ENCODE peak calls at places on chromosomes 4 and X, in nine cellular contexts. One of them, this sample, is unnamed.

GRCh38 chrX:15301924-15302323 is 13.5 kb downstream of the ASB11 start:
- DNase-seq in cardiac muscle cell: no peak
- DNase-seq in AG04450: no peak
- DNase-seq in kidney: no peak
- DNase-seq in hepatocyte: peak
- DNase-seq in sigmoid colon: peak
- DNase-seq in H9: no peak
- DNase-seq in A549: no peak
- DNase-seq in MM.1S: no peak
- DNase-seq in this sample: peak

GRCh38 chr4:102586644-102587021 is 85.5 kb downstream of the NFKB1 start:
- DNase-seq in cardiac muscle cell: no peak
- DNase-seq in AG04450: no peak
- DNase-seq in kidney: no peak
- DNase-seq in hepatocyte: no peak
- DNase-seq in sigmoid colon: no peak
- DNase-seq in H9: no peak
- DNase-seq in A549: no peak
- DNase-seq in MM.1S: peak
- DNase-seq in this sample: no peak

GRCh38 chr4:140426610-140427103 is 791 bp downstream of the CLGN start:
- DNase-seq in cardiac muscle cell: peak
- DNase-seq in AG04450: no peak
- DNase-seq in kidney: peak
- DNase-seq in hepatocyte: peak
- DNase-seq in sigmoid colon: no peak
- DNase-seq in H9: no peak
- DNase-seq in A549: peak
- DNase-seq in MM.1S: peak
- DNase-seq in this sample: no peak

GRCh38 chr4:54924891-54925290 is 200.5 kb downstream of the KDR start:
- DNase-seq in cardiac muscle cell: no peak
- DNase-seq in AG04450: no peak
- DNase-seq in kidney: no peak
- DNase-seq in hepatocyte: no peak
- DNase-seq in sigmoid colon: no peak
- DNase-seq in H9: no peak
- DNase-seq in A549: no peak
- DNase-seq in MM.1S: no peak
- DNase-seq in this sample: no peak

GRCh38 chrX:20454117-20454516 is 187.4 kb upstream of the RPS6KA3 start:
- DNase-seq in cardiac muscle cell: no peak
- DNase-seq in AG04450: no peak
- DNase-seq in kidney: no peak
- DNase-seq in hepatocyte: no peak
- DNase-seq in sigmoid colon: no peak
- DNase-seq in H9: no peak
- DNase-seq in A549: no peak
- DNase-seq in MM.1S: no peak
- DNase-seq in this sample: no peak

GRCh38 chr4:46254788-46255187 is 130.9 kb upstream of the GABRG1 start:
- DNase-seq in cardiac muscle cell: no peak
- DNase-seq in AG04450: no peak
- DNase-seq in kidney: no peak
- DNase-seq in hepatocyte: no peak
- DNase-seq in sigmoid colon: no peak
- DNase-seq in H9: no peak
- DNase-seq in A549: no peak
- DNase-seq in MM.1S: peak
- DNase-seq in this sample: no peak

GRCh38 chr4:98261291-98262271 is at the start of gene RAP1GDS1:
- DNase-seq in cardiac muscle cell: peak
- DNase-seq in AG04450: peak
- DNase-seq in kidney: peak
- DNase-seq in hepatocyte: peak
- DNase-seq in sigmoid colon: peak
- DNase-seq in H9: peak
- DNase-seq in A549: peak
- DNase-seq in MM.1S: peak
- DNase-seq in this sample: peak

GRCh38 chrX:37653397-37654085 is 32.0 kb upstream of the XK start:
- DNase-seq in cardiac muscle cell: no peak
- DNase-seq in AG04450: no peak
- DNase-seq in kidney: no peak
- DNase-seq in hepatocyte: no peak
- DNase-seq in sigmoid colon: no peak
- DNase-seq in H9: no peak
- DNase-seq in A549: no peak
- DNase-seq in MM.1S: no peak
- DNase-seq in this sample: no peak

GRCh38 chr4:8297691-8298485 is 28.3 kb downstream of the HTRA3 start:
- DNase-seq in cardiac muscle cell: no peak
- DNase-seq in AG04450: no peak
- DNase-seq in kidney: peak
- DNase-seq in hepatocyte: no peak
- DNase-seq in sigmoid colon: peak
- DNase-seq in H9: no peak
- DNase-seq in A549: no peak
- DNase-seq in MM.1S: no peak
- DNase-seq in this sample: no peak

GRCh38 chr4:70187216-70187615 is 8.3 kb upstream of the ODAM start:
- DNase-seq in cardiac muscle cell: no peak
- DNase-seq in AG04450: no peak
- DNase-seq in kidney: no peak
- DNase-seq in hepatocyte: no peak
- DNase-seq in sigmoid colon: no peak
- DNase-seq in H9: no peak
- DNase-seq in A549: no peak
- DNase-seq in MM.1S: no peak
- DNase-seq in this sample: no peak

GRCh38 chrX:70437921-70438665 is 6.5 kb upstream of the DLG3 start:
- DNase-seq in cardiac muscle cell: no peak
- DNase-seq in AG04450: no peak
- DNase-seq in kidney: no peak
- DNase-seq in hepatocyte: no peak
- DNase-seq in sigmoid colon: no peak
- DNase-seq in H9: no peak
- DNase-seq in A549: no peak
- DNase-seq in MM.1S: no peak
- DNase-seq in this sample: no peak

GRCh38 chr4:37463457-37463856 is 218.9 kb downstream of the NWD2 start:
- DNase-seq in cardiac muscle cell: no peak
- DNase-seq in AG04450: no peak
- DNase-seq in kidney: no peak
- DNase-seq in hepatocyte: no peak
- DNase-seq in sigmoid colon: no peak
- DNase-seq in H9: peak
- DNase-seq in A549: no peak
- DNase-seq in MM.1S: no peak
- DNase-seq in this sample: no peak

DNA sequence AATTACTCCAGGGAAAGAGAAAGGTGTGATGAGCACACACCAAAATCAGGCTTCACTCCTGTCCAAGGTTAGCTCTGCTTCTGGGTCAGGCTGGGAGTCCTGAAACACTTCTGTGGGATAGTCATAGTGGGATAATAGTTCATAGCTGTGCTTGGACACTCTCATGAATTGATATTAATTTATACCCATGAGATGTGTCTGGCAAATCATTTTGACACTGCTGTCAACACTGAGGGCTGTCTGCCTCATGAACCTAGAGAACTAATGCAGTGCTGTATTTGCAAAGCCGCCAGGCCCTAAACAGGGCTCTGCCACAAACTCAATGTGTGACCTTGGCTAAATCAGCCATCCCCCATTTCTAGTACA is 24.5 kb upstream of the PGRMC1 start:
- DNase-seq in cardiac muscle cell: no peak
- DNase-seq in AG04450: no peak
- DNase-seq in kidney: no peak
- DNase-seq in hepatocyte: no peak
- DNase-seq in sigmoid colon: no peak
- DNase-seq in H9: no peak
- DNase-seq in A549: no peak
- DNase-seq in MM.1S: no peak
- DNase-seq in this sample: no peak
- H3K27ac ChIP-seq in cardiac muscle cell: no peak
- H3K27ac ChIP-seq in AG04450: no peak
- H3K27ac ChIP-seq in kidney: no peak
- H3K27ac ChIP-seq in hepatocyte: no peak
- H3K27ac ChIP-seq in sigmoid colon: no peak
- H3K27ac ChIP-seq in H9: no peak
- H3K27ac ChIP-seq in A549: no peak
- H3K27ac ChIP-seq in MM.1S: no peak
- H3K27ac ChIP-seq in this sample: no peak

DNA sequence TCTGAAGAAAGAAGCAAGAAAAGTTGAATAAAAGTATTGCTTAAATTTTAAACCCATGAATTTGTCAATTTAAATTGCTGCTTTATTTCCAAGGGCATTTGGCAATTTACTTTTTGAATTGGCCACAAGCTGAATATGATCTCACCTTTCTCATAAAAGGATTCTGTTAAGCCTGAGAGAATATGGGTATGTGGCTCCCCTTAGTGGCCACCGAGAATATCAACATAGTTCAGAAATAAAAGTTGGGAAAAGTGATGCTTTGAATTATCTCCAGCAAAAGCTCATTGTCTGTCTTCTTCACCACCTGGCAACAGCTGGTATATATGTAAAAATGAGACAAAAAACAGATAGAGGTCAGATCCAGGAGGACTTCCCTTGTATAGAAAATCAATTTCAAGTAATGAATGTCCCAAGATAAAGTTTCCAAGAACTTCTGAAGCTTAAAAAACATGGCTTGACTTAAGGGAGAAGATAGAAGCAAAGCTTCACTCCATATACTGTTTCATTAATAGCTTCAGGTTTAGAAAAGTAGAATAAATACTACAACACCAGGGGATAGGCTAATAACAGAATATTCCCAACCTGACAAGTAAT is 290.7 kb upstream of the FAM241A start:
- DNase-seq in cardiac muscle cell: peak
- DNase-seq in AG04450: peak
- DNase-seq in kidney: no peak
- DNase-seq in hepatocyte: peak
- DNase-seq in sigmoid colon: no peak
- DNase-seq in H9: no peak
- DNase-seq in A549: peak
- DNase-seq in MM.1S: peak
- DNase-seq in this sample: no peak
- TF ChIP-seq CTCF in cardiac muscle cell: peak
- TF ChIP-seq CTCF in AG04450: peak
- TF ChIP-seq CTCF in kidney: peak
- TF ChIP-seq CTCF in hepatocyte: peak
- TF ChIP-seq CTCF in sigmoid colon: peak
- TF ChIP-seq CTCF in H9: peak
- TF ChIP-seq CTCF in A549: peak
- TF ChIP-seq CTCF in MM.1S: peak
- TF ChIP-seq CTCF in this sample: no peak

DNA sequence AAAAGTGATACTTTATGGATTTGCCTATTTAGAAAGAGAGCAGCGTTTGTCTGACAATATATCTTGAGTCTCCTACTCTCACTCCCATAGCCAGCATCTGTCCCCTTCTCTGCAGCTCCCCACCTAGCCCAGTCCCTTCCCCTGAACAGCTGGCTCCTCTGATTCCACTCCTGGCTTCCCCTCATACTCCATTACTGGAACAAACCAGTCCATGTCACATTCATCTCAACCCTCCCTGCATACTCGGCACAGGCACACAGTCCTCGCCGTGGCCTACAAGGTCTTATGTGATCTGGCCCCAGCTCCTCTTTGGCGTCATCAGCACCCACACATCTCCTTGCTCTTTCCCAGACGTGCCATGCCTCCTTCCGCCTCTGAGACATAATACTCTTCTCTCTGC is 36.7 kb downstream of the SLC2A9 start:
- DNase-seq in cardiac muscle cell: no peak
- DNase-seq in AG04450: no peak
- DNase-seq in kidney: no peak
- DNase-seq in hepatocyte: no peak
- DNase-seq in sigmoid colon: no peak
- DNase-seq in H9: no peak
- DNase-seq in A549: no peak
- DNase-seq in MM.1S: no peak
- DNase-seq in this sample: no peak
- H3K27ac ChIP-seq in cardiac muscle cell: no peak
- H3K27ac ChIP-seq in AG04450: no peak
- H3K27ac ChIP-seq in kidney: no peak
- H3K27ac ChIP-seq in hepatocyte: no peak
- H3K27ac ChIP-seq in sigmoid colon: no peak
- H3K27ac ChIP-seq in H9: no peak
- H3K27ac ChIP-seq in A549: no peak
- H3K27ac ChIP-seq in MM.1S: no peak
- H3K27ac ChIP-seq in this sample: no peak

DNA sequence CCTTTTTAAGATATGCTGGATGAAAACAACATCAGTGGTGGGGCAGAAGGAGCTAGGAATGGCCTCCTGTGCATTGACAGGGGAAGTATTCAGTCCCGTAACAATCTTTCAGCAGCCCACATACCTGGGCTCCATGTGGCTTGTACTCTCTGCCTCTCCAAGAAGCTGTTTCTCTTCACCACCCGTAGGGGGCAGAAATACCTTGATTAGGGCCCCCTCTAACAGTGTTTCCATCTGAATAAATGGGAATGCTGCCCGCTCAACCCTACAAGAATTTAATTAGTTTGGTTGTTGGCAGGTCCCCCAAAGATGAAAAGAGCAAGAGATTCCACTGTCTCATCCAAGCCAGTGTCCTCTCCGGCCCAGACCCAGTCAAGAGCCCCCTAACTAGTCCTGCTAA is 155.2 kb downstream of the SMIM20 start:
- DNase-seq in cardiac muscle cell: peak
- DNase-seq in AG04450: no peak
- DNase-seq in kidney: no peak
- DNase-seq in hepatocyte: no peak
- DNase-seq in sigmoid colon: no peak
- DNase-seq in H9: peak
- DNase-seq in A549: no peak
- DNase-seq in MM.1S: no peak
- DNase-seq in this sample: no peak
- TF ChIP-seq CTCF in cardiac muscle cell: peak
- TF ChIP-seq CTCF in AG04450: peak
- TF ChIP-seq CTCF in kidney: no peak
- TF ChIP-seq CTCF in hepatocyte: peak
- TF ChIP-seq CTCF in sigmoid colon: no peak
- TF ChIP-seq CTCF in H9: peak
- TF ChIP-seq CTCF in A549: peak
- TF ChIP-seq CTCF in MM.1S: no peak
- TF ChIP-seq CTCF in this sample: no peak